ENCODE peak calls at places on chromosomes 1 and 21, in nine cellular contexts. P is AG04450, M is H9, H is esophagus squamous epithelium, T is Panc1, I is WERI-Rb-1, E is AG09319, C is GM10248, J is AG09309. Q is an unnamed sample.

GRCh38 chr21:33121715-33122475 is 52.0 kb downstream of the OLIG1 start:
- DNase-seq in P (no peak), M (peak; percentile 63), H (no peak), T (no peak), I (peak; percentile 40), E (no peak), C (no peak), J (no peak), Q (peak; percentile 31)

GRCh38 chr1:87598429-87598828 is 269.7 kb downstream of the LMO4 start:
- DNase-seq in P (no peak), M (peak; percentile 84), H (no peak), T (no peak), I (peak; percentile 12), E (no peak), C (no peak), J (no peak), Q (no peak)

GRCh38 chr1:207313131-207313530 is 8.3 kb upstream of the CD55 start:
- DNase-seq in P (no peak), M (no peak), H (no peak), T (no peak), I (no peak), E (no peak), C (no peak), J (no peak), Q (no peak)

GRCh38 chr1:94602802-94603625 is 61.5 kb upstream of the F3 start:
- DNase-seq in P (no peak), M (no peak), H (no peak), T (no peak), I (no peak), E (no peak), C (no peak), J (no peak), Q (no peak)

GRCh38 chr1:112298558-112298957 is 97.5 kb upstream of the CTTNBP2NL start:
- DNase-seq in P (peak; percentile 15), M (peak; percentile 71), H (no peak), T (peak; percentile 5), I (peak; percentile 83), E (peak; percentile 19), C (peak; percentile 35), J (peak; percentile 21), Q (peak; percentile 72)

GRCh38 chr1:39825432-39825941 is 36.8 kb upstream of the BMP8B start:
- DNase-seq in P (no peak), M (no peak), H (no peak), T (no peak), I (no peak), E (no peak), C (peak; percentile 41), J (no peak), Q (no peak)

GRCh38 chr21:46285761-46286667 is at the start of gene YBEY:
- DNase-seq in P (peak; percentile 76), M (peak; percentile 94), H (peak; percentile 52), T (peak; percentile 47), I (peak; percentile 95), E (peak; percentile 70), C (peak; percentile 97), J (peak; percentile 65), Q (peak; percentile 93)

GRCh38 chr1:15803380-15803779 is 4.1 kb downstream of the UQCRHL start:
- DNase-seq in P (no peak), M (peak; percentile 63), H (no peak), T (no peak), I (peak; percentile 43), E (no peak), C (no peak), J (no peak), Q (peak; percentile 43)

GRCh38 chr1:53145942-53146708 is 3.7 kb upstream of the SLC1A7 start:
- DNase-seq in P (peak; percentile 99), M (no peak), H (no peak), T (no peak), I (peak; percentile 92), E (peak; percentile 95), C (no peak), J (peak; percentile 98), Q (peak; percentile 99)

GRCh38 chr1:235929216-235929615 is 62.5 kb upstream of the LYST start:
- DNase-seq in P (no peak), M (no peak), H (no peak), T (no peak), I (no peak), E (no peak), C (no peak), J (no peak), Q (no peak)

GRCh38 chr21:32475162-32475812 is 62.8 kb downstream of the EVA1C start:
- DNase-seq in P (no peak), M (no peak), H (no peak), T (no peak), I (no peak), E (peak; percentile 36), C (no peak), J (peak; percentile 82), Q (peak; percentile 88)

GRCh38 chr21:42925114-42925907 is at the start of gene ERVH48-1:
- DNase-seq in P (no peak), M (peak; percentile 83), H (no peak), T (no peak), I (no peak), E (no peak), C (no peak), J (no peak), Q (peak; percentile 31)

GRCh38 chr1:184610872-184611614 is 143.6 kb downstream of the EDEM3 start:
- DNase-seq in P (no peak), M (no peak), H (no peak), T (no peak), I (peak; percentile 52), E (no peak), C (no peak), J (no peak), Q (no peak)

GRCh38 chr1:228351850-228352249 is 54.8 kb downstream of the TRIM11 start:
- DNase-seq in P (no peak), M (no peak), H (no peak), T (no peak), I (no peak), E (no peak), C (no peak), J (no peak), Q (no peak)

GRCh38 chr1:1796466-1796865 is 18.2 kb upstream of the NADK start:
- DNase-seq in P (no peak), M (no peak), H (no peak), T (no peak), I (no peak), E (no peak), C (no peak), J (no peak), Q (no peak)

GRCh38 chr1:147072371-147073061 is 99.8 kb downstream of the PRKAB2 start:
- DNase-seq in P (no peak), M (peak; percentile 61), H (no peak), T (no peak), I (no peak), E (no peak), C (no peak), J (no peak), Q (no peak)

GRCh38 chr1:1199141-1199960 is 7.0 kb downstream of the TNFRSF18 start:
- DNase-seq in P (no peak), M (peak; percentile 24), H (no peak), T (no peak), I (no peak), E (no peak), C (no peak), J (no peak), Q (no peak)

GRCh38 chr1:214330240-214330639 is 49.3 kb downstream of the SMYD2 start:
- DNase-seq in P (no peak), M (no peak), H (no peak), T (no peak), I (no peak), E (no peak), C (no peak), J (no peak), Q (no peak)

GRCh38 chr1:115313173-115313572 is 24.9 kb downstream of the NGF start:
- DNase-seq in P (no peak), M (no peak), H (no peak), T (no peak), I (no peak), E (no peak), C (no peak), J (no peak), Q (no peak)

GRCh38 chr1:182713939-182714338 is 29.6 kb upstream of the RGS8 start:
- DNase-seq in P (no peak), M (no peak), H (no peak), T (no peak), I (no peak), E (no peak), C (no peak), J (no peak), Q (no peak)

GRCh38 chr1:12245116-12245515 is 15.3 kb downstream of the VPS13D start:
- DNase-seq in P (no peak), M (no peak), H (no peak), T (no peak), I (no peak), E (no peak), C (no peak), J (no peak), Q (peak; percentile 72)

GRCh38 chr1:178513278-178513983 is 522 bp downstream of the TEX35 start:
- DNase-seq in P (no peak), M (no peak), H (no peak), T (no peak), I (no peak), E (peak; percentile 46), C (no peak), J (no peak), Q (peak; percentile 35)
- TF ChIP-seq CTCF in P (peak; percentile 10), M (peak; percentile 37), H (no peak), T (no peak), I (peak; percentile 35), E (peak; percentile 14), C (peak; percentile 2), J (peak; percentile 6), Q (no peak)

GRCh38 chr1:203084588-203085527 is 954 bp downstream of the MYOG start:
- DNase-seq in P (no peak), M (peak; percentile 78), H (no peak), T (no peak), I (peak; percentile 87), E (no peak), C (peak; percentile 69), J (no peak), Q (no peak)
- TF ChIP-seq CTCF in P (peak; percentile 33), M (peak; percentile 93), H (no peak), T (peak; percentile 75), I (peak; percentile 100), E (peak; percentile 29), C (peak; percentile 49), J (peak; percentile 48), Q (peak; percentile 46)

DNA sequence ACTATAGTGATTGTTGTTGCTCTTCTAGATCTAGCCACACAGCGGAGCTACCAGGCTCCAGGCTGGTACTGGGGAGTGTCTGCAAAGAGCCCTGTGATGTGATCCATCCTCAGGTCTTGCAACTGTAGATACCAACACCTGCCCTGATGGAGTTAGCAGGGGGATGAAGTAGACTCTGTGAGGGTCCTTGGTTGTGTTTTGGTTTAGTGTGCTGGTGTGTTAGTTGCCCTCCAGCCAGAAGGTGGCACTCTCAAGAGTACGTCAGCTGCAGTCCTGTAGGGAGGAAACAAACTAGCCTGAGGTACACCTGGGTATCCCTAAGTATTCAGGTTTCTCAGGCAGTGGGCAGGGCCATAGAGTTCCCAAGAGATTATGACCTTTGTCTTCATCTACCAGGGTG is 81.2 kb upstream of the TMPRSS2 start:
- DNase-seq in P (no peak), M (no peak), H (no peak), T (no peak), I (no peak), E (no peak), C (no peak), J (no peak), Q (no peak)
- TF ChIP-seq CTCF in P (no peak), M (peak; percentile 52), H (no peak), T (no peak), I (peak; percentile 37), E (peak; percentile 4), C (no peak), J (no peak), Q (no peak)

GRCh38 chr1:85494957-85495266 is 30.0 kb upstream of the DDAH1 start:
- DNase-seq in P (no peak), M (no peak), H (no peak), T (no peak), I (peak; percentile 10), E (no peak), C (no peak), J (no peak), Q (peak; percentile 33)
- TF ChIP-seq CTCF in P (peak; percentile 40), M (peak; percentile 41), H (no peak), T (peak; percentile 93), I (no peak), E (peak; percentile 16), C (peak; percentile 6), J (peak; percentile 23), Q (peak; percentile 15)